ENCODE peak calls at places on chromosome 11, in ten cellular contexts. R, K, B, O, P, F, V, W, E and M are unnamed samples.

GRCh38 chr11:15509082-15509481 is 394.4 kb downstream of the INSC start:
- DNase-seq in V (no peak), P (no peak), O (no peak), B (no peak), F (no peak), R (no peak), E (no peak), W (no peak), K (no peak), M (no peak)

GRCh38 chr11:64564947-64565889 is 25.8 kb upstream of the SLC22A12 start:
- DNase-seq in O (no peak), P (no peak), E (no peak), B (no peak), R (no peak), F (no peak), V (no peak), K (no peak), W (no peak), M (no peak)

GRCh38 chr11:69934861-69935494 is 115.8 kb upstream of the FGF3 start:
- DNase-seq in F (no peak), K (no peak), P (no peak), W (peak), V (no peak), O (no peak), B (peak), R (no peak), E (no peak), M (no peak)

GRCh38 chr11:90332415-90332814 is 109.6 kb upstream of the CHORDC1 start:
- DNase-seq in F (no peak), E (no peak), V (no peak), B (no peak), R (no peak), W (no peak), K (peak), O (no peak), P (no peak), M (no peak)

GRCh38 chr11:69371731-69372588 is 78.0 kb downstream of the MYEOV start:
- DNase-seq in O (peak), K (no peak), V (no peak), B (peak), P (peak), F (no peak), W (no peak), E (no peak), R (peak), M (peak)

GRCh38 chr11:9527481-9528140 is 45.9 kb upstream of the WEE1 start:
- DNase-seq in B (peak), V (no peak), P (no peak), F (no peak), K (peak), O (no peak), R (no peak), W (peak), E (no peak), M (no peak)

GRCh38 chr11:29321293-29322132 is 695.3 kb downstream of the KCNA4 start:
- DNase-seq in F (no peak), B (no peak), K (no peak), E (no peak), W (peak), O (no peak), V (no peak), R (no peak), P (no peak), M (no peak)

GRCh38 chr11:79686703-79687419 is 246.0 kb upstream of the TENM4 start:
- DNase-seq in E (no peak), V (no peak), B (no peak), R (no peak), F (no peak), K (no peak), W (no peak), P (no peak), O (no peak), M (no peak)

GRCh38 chr11:89421718-89422117 is 69.5 kb downstream of the NOX4 start:
- DNase-seq in B (no peak), O (no peak), P (no peak), R (no peak), F (no peak), W (no peak), V (no peak), K (no peak), E (no peak), M (no peak)

GRCh38 chr11:7635137-7635536 is 38.2 kb downstream of the CYB5R2 start:
- DNase-seq in O (no peak), K (no peak), E (no peak), V (no peak), W (no peak), B (no peak), F (no peak), P (peak), R (no peak), M (no peak)

GRCh38 chr11:65934014-65934413 is 11.3 kb upstream of the TSGA10IP start:
- DNase-seq in P (no peak), F (no peak), R (no peak), E (no peak), O (no peak), W (no peak), V (no peak), B (no peak), K (no peak), M (no peak)

GRCh38 chr11:19244621-19245020 is 3.9 kb upstream of the E2F8 start:
- DNase-seq in F (no peak), O (no peak), V (no peak), E (no peak), W (no peak), P (no peak), R (no peak), B (no peak), K (no peak), M (no peak)

GRCh38 chr11:75311858-75312288 is 39.6 kb downstream of the ARRB1 start:
- DNase-seq in K (peak), W (no peak), B (peak), F (no peak), V (no peak), O (peak), E (no peak), R (peak), P (peak), M (no peak)

GRCh38 chr11:32597914-32598313 is 14.3 kb downstream of the EIF3M start:
- DNase-seq in V (no peak), F (no peak), K (no peak), R (no peak), P (no peak), W (no peak), E (no peak), O (no peak), B (no peak), M (no peak)

GRCh38 chr11:118290923-118291322 is 13.6 kb upstream of the CD3E start:
- DNase-seq in F (peak), P (peak), E (no peak), W (peak), O (no peak), K (peak), R (peak), V (no peak), B (no peak), M (no peak)

GRCh38 chr11:66085071-66085470 is 15.0 kb downstream of the PACS1 start:
- DNase-seq in V (no peak), K (no peak), P (no peak), R (no peak), O (no peak), E (no peak), B (no peak), F (no peak), W (no peak), M (no peak)

GRCh38 chr11:78282821-78283220 is 94.1 kb downstream of the USP35 start:
- DNase-seq in V (no peak), R (peak), K (no peak), E (no peak), P (no peak), O (no peak), W (no peak), B (no peak), F (no peak), M (no peak)

GRCh38 chr11:44611687-44612437 is 46.4 kb downstream of the CD82 start:
- DNase-seq in W (no peak), P (no peak), B (no peak), F (no peak), K (no peak), V (no peak), O (no peak), E (no peak), R (peak), M (no peak)

GRCh38 chr11:8229299-8230177 is 34.1 kb downstream of the LMO1 start:
- DNase-seq in O (no peak), R (no peak), E (no peak), K (no peak), V (no peak), W (no peak), F (no peak), B (no peak), P (peak), M (no peak)

GRCh38 chr11:74776546-74776945 is 27.9 kb downstream of the RNF169 start:
- DNase-seq in F (no peak), P (no peak), B (no peak), E (no peak), W (no peak), K (no peak), V (no peak), R (no peak), O (no peak), M (no peak)

GRCh38 chr11:250740-251299 is 14.0 kb downstream of the PSMD13 start:
- DNase-seq in R (peak), V (no peak), K (peak), O (no peak), P (peak), B (peak), W (no peak), F (no peak), E (peak), M (peak)

GRCh38 chr11:128757235-128757711 is 63.4 kb downstream of the FLI1 start:
- DNase-seq in R (peak), O (no peak), E (peak), P (no peak), B (no peak), W (peak), F (no peak), V (no peak), K (peak), M (no peak)

GRCh38 chr11:108984548-108984947 is 319.7 kb downstream of the DDX10 start:
- DNase-seq in R (no peak), B (no peak), W (no peak), P (no peak), O (no peak), F (no peak), V (no peak), K (no peak), E (no peak), M (no peak)

GRCh38 chr11:84645988-84646689 is 981.0 kb downstream of the DLG2 start:
- DNase-seq in B (no peak), O (no peak), R (no peak), W (no peak), F (no peak), P (no peak), K (no peak), E (no peak), V (no peak), M (no peak)

GRCh38 chr11:114001416-114001815 is 26.5 kb downstream of the HTR3A start:
- DNase-seq in K (no peak), R (no peak), P (no peak), F (no peak), W (no peak), E (no peak), V (no peak), B (peak), O (no peak), M (no peak)

GRCh38 chr11:93921695-93922468 is 71.5 kb upstream of the VSTM5 start:
- DNase-seq in R (peak), B (no peak), F (no peak), E (no peak), K (peak), V (peak), W (peak), O (peak), P (peak), M (no peak)

GRCh38 chr11:97454988-97455387 is 1065.2 kb downstream of the JRKL start:
- DNase-seq in W (no peak), P (no peak), K (peak), V (no peak), R (no peak), O (no peak), F (no peak), E (no peak), B (no peak), M (no peak)

GRCh38 chr11:95461858-95462257 is 230.9 kb upstream of the SESN3 start:
- DNase-seq in O (no peak), K (no peak), P (no peak), E (peak), V (no peak), F (no peak), W (no peak), R (no peak), B (no peak), M (no peak)

GRCh38 chr11:115420524-115420923 is 83.7 kb downstream of the CADM1 start:
- DNase-seq in W (no peak), P (no peak), E (no peak), R (no peak), F (no peak), O (no peak), B (no peak), V (no peak), K (no peak), M (no peak)
- TF ChIP-seq POLR2AphosphoS5 in W (no peak), P (no peak), E (no peak), R (no peak), F (no peak), O (no peak), B (no peak), V (no peak), K (no peak), M (no peak)

GRCh38 chr11:81707881-81708280 is 1025.8 kb downstream of the FAM181B start:
- DNase-seq in W (no peak), O (no peak), P (no peak), R (no peak), K (no peak), B (no peak), V (peak), F (no peak), E (no peak), M (no peak)
- TF ChIP-seq CTCF in W (no peak), O (no peak), P (no peak), R (no peak), K (no peak), B (no peak), V (peak), F (no peak), E (no peak), M (no peak)

GRCh38 chr11:134466909-134467567 is 55.0 kb upstream of the B3GAT1 start:
- DNase-seq in V (no peak), K (no peak), P (peak), R (no peak), E (no peak), O (no peak), B (peak), W (no peak), F (no peak), M (no peak)
- TF ChIP-seq POLR2AphosphoS5 in V (no peak), K (no peak), P (no peak), R (no peak), E (no peak), O (no peak), B (no peak), W (no peak), F (no peak), M (no peak)

DNA sequence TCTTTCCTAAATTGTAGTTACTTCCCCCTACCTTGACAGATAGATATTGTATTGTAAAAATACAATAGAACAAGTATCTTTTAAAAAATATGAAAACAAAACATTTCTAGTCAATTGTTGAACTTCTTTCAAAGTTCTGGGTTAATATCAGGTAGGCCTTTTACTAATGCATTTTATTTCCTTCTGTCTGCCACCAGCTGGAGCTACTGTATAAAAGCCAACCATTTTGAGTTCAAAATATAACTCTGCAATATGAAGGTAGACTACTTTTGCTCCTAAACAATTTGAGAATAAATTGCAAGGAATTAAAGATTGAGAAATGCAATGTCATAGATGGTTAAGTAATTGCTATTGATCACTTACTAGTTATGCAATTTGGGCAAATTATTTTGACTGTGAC is 22.1 kb upstream of the LIN7C start:
- DNase-seq in K (no peak), W (no peak), F (no peak), P (no peak), R (no peak), B (no peak), E (no peak), O (no peak), V (no peak), M (no peak)
- TF ChIP-seq CTCF in K (no peak), W (no peak), F (no peak), P (no peak), R (no peak), B (no peak), E (no peak), O (no peak), V (peak), M (no peak)

GRCh38 chr11:35171226-35171625 is 32.3 kb downstream of the CD44 start:
- DNase-seq in O (no peak), V (no peak), W (no peak), B (no peak), E (no peak), F (no peak), K (no peak), P (no peak), R (no peak), M (no peak)

GRCh38 chr11:35173620-35174278 is 34.8 kb downstream of the CD44 start:
- DNase-seq in R (no peak), B (no peak), P (no peak), V (no peak), O (no peak), W (no peak), K (no peak), F (no peak), E (no peak), M (no peak)

GRCh38 chr11:35170503-35170902 is 31.5 kb downstream of the CD44 start:
- DNase-seq in W (no peak), O (no peak), E (no peak), B (no peak), R (no peak), V (no peak), K (no peak), F (no peak), P (no peak), M (no peak)

GRCh38 chr11:35174666-35175065 is 35.7 kb downstream of the CD44 start:
- DNase-seq in V (no peak), K (peak), B (no peak), F (no peak), R (no peak), E (no peak), W (no peak), O (no peak), P (no peak), M (no peak)

DNA sequence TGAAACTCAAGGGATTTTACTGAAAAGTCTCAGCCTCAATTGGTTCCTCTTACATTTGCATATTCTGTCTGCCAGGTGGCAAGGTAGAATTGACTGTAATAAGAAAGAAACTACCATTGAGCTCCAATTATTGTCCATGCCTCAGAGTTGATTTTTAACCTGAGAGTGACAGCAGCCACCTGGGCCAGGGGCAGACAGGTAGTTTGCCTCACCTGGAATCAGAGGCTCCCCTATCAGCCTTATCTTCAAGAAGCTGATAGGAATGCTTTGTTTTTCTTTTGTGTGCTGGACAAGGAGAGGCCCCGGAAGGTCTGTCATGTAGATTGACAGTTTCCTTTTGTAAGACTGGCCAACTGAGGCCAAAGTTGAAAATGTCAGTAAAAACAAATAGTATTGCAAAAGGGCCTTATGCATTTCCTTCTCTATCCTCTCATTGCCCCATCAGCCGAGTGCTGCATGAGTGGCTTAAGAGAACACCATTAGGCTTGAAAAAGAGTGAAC is 34.1 kb downstream of the CD44 start:
- DNase-seq in B (no peak), O (no peak), W (no peak), E (no peak), P (peak), V (no peak), R (peak), K (no peak), F (no peak), M (no peak)
- TF ChIP-seq POLR2AphosphoS5 in B (no peak), O (no peak), W (no peak), E (no peak), P (peak), V (peak), R (peak), K (no peak), F (no peak), M (no peak)

DNA sequence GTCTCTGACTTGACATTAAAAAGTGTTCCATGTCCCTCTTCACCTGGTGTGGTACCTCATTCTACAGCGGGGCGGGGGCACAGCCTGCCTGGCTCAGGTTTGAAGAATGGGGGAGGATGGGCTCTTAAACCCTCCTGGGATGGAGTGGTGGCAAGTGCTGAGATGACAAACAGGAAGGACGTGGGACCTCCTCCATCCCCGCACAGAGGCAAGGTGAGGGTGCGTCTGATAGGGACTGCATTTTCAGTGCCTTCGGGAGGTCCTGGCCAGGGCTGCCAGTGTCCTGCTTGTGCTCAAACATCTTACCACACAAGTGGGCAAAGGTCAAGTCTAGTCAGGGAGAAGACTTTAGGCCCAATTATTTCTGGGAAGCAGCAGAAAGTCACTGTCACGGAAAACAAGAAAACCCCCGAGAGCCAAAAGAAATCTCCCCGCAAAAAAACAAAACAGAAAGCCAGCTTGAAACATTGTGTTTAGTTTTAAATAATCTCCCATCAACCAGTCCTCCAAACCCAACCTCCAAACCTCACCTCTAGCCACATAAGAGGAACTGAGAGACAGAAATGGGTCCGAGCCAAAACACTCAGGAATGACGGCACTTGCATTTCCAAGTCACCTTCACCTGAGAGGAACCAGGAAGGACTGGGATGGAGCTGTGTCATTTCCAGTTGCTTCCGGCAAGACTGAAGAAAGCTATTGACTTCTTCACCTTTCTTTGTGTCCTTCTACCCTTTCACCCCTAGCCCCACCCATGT is 966.5 kb downstream of the NTM start:
- DNase-seq in O (no peak), P (no peak), V (no peak), B (no peak), F (peak), W (no peak), R (no peak), K (no peak), E (no peak), M (no peak)
- TF ChIP-seq CTCF in O (no peak), P (no peak), V (no peak), B (no peak), F (no peak), W (no peak), R (no peak), K (no peak), E (no peak), M (no peak)